ENCODE peak calls at places on chromosomes 12 and 14, in seven cellular contexts. M, Q, K, H, W, P and E are unnamed samples.

GRCh38 chr12:103462675-103463074 is 33.1 kb downstream of the C12orf42 start:
- DNase-seq in P (no peak), K (no peak), Q (no peak), W (peak), M (no peak), H (no peak), E (no peak)

GRCh38 chr12:50326636-50327284 is 43.4 kb upstream of the LIMA1 start:
- DNase-seq in H (no peak), P (no peak), W (no peak), M (peak), Q (no peak), K (no peak), E (peak)

GRCh38 chr12:104670439-104671406 is 214.0 kb downstream of the CHST11 start:
- DNase-seq in H (no peak), P (no peak), K (no peak), Q (no peak), W (no peak), M (no peak), E (peak)

GRCh38 chr12:129564768-129565167 is 339.1 kb downstream of the TMEM132D start:
- DNase-seq in P (no peak), Q (no peak), W (no peak), M (no peak), K (no peak), H (no peak), E (no peak)

GRCh38 chr12:95796982-95797289 is 6.4 kb upstream of the NTN4 start:
- DNase-seq in P (no peak), H (no peak), K (peak), Q (no peak), W (no peak), M (no peak), E (peak)

GRCh38 chr12:2284321-2284813 is 231.6 kb downstream of the CACNA1C start:
- DNase-seq in M (peak), Q (no peak), K (no peak), P (no peak), H (no peak), W (no peak), E (no peak)

GRCh38 chr12:68176252-68176651 is 16.7 kb upstream of the IFNG start:
- DNase-seq in P (no peak), W (no peak), Q (no peak), M (no peak), K (no peak), H (no peak), E (no peak)

GRCh38 chr12:43060738-43061137 is 471.2 kb upstream of the PRICKLE1 start:
- DNase-seq in P (no peak), H (no peak), W (no peak), M (no peak), Q (no peak), K (no peak), E (no peak)

GRCh38 chr12:120204171-120204570 is 3.3 kb upstream of the RPLP0 start:
- DNase-seq in P (no peak), H (no peak), K (no peak), Q (no peak), M (no peak), W (no peak), E (no peak)

GRCh38 chr14:100098171-100098570 is 32.9 kb downstream of the EVL start:
- DNase-seq in H (no peak), K (no peak), P (no peak), Q (no peak), W (no peak), M (no peak), E (no peak)

GRCh38 chr12:113048716-113049127 is 7.8 kb upstream of the DTX1 start:
- DNase-seq in K (peak), H (peak), Q (no peak), W (peak), M (peak), P (peak), E (peak)

GRCh38 chr14:61184117-61184516 is 97.0 kb downstream of the TMEM30B start:
- DNase-seq in K (peak), W (no peak), Q (no peak), P (peak), H (no peak), M (peak), E (no peak)

GRCh38 chr14:24382103-24382377 is 14.1 kb downstream of the NFATC4 start:
- DNase-seq in K (no peak), M (no peak), W (no peak), Q (no peak), P (no peak), H (no peak), E (no peak)

GRCh38 chr12:105343836-105344235 is 13.3 kb downstream of the C12orf75 start:
- DNase-seq in Q (no peak), W (no peak), M (no peak), K (no peak), H (no peak), P (no peak), E (no peak)

GRCh38 chr14:54845616-54846015 is 57.0 kb downstream of the GCH1 start:
- DNase-seq in W (no peak), K (no peak), M (no peak), Q (no peak), P (no peak), H (no peak), E (no peak)

GRCh38 chr12:15304296-15304695 is 18.0 kb upstream of the PTPRO start:
- DNase-seq in M (no peak), K (no peak), Q (no peak), H (no peak), W (no peak), P (no peak), E (no peak)

GRCh38 chr12:31600764-31601163 is 9.8 kb upstream of the DENND5B start:
- DNase-seq in K (no peak), Q (no peak), M (no peak), W (no peak), H (no peak), P (no peak), E (no peak)

GRCh38 chr14:100540141-100540925 is 46.9 kb downstream of the BEGAIN start:
- DNase-seq in Q (peak), M (no peak), P (no peak), K (no peak), H (no peak), W (no peak), E (peak)

GRCh38 chr12:51070004-51070403 is 13.4 kb downstream of the CSRNP2 start:
- DNase-seq in M (peak), H (no peak), P (no peak), W (no peak), Q (no peak), K (peak), E (no peak)

GRCh38 chr14:92519246-92520101 is 5.9 kb downstream of the RIN3 start:
- DNase-seq in W (no peak), M (no peak), K (no peak), H (no peak), Q (no peak), P (no peak), E (no peak)

GRCh38 chr14:89910706-89911017 is 43.9 kb downstream of the EFCAB11 start:
- DNase-seq in W (no peak), Q (no peak), K (no peak), M (no peak), H (no peak), P (no peak), E (no peak)

GRCh38 chr12:88571543-88571942 is 8.7 kb downstream of the KITLG start:
- DNase-seq in M (peak), H (no peak), Q (no peak), W (no peak), P (no peak), K (no peak), E (no peak)

GRCh38 chr14:105059035-105059916 is 6.0 kb downstream of the GPR132 start:
- DNase-seq in Q (no peak), W (no peak), K (no peak), P (no peak), H (no peak), M (no peak), E (no peak)

GRCh38 chr12:122850695-122851350 is 15.6 kb downstream of the HIP1R start:
- DNase-seq in P (no peak), W (no peak), H (no peak), K (no peak), M (peak), Q (no peak), E (no peak)

GRCh38 chr12:5200276-5201087 is 156.8 kb downstream of the KCNA5 start:
- DNase-seq in K (peak), M (no peak), Q (peak), H (no peak), P (no peak), W (peak), E (peak)

GRCh38 chr12:65293735-65294134 is 15.3 kb downstream of the MSRB3 start:
- DNase-seq in P (no peak), W (no peak), Q (no peak), M (no peak), H (no peak), K (no peak), E (no peak)

GRCh38 chr14:88829685-88830302 is 5.3 kb downstream of the TTC8 start:
- DNase-seq in M (no peak), H (no peak), W (no peak), P (no peak), Q (no peak), K (no peak), E (no peak)

GRCh38 chr12:49539406-49540228 is 787 bp downstream of the KCNH3 start:
- DNase-seq in W (peak), H (no peak), K (no peak), P (no peak), Q (no peak), M (no peak), E (no peak)

GRCh38 chr12:38934078-38934584 is 28.7 kb upstream of the CPNE8 start:
- DNase-seq in H (no peak), P (no peak), Q (no peak), W (no peak), K (no peak), M (no peak), E (no peak)

GRCh38 chr12:89859513-89860220 is 151.0 kb upstream of the ATP2B1 start:
- DNase-seq in Q (no peak), P (no peak), M (no peak), W (no peak), H (no peak), K (no peak), E (peak)

GRCh38 chr12:32176606-32177005 is 70.0 kb downstream of the BICD1 start:
- DNase-seq in H (no peak), Q (no peak), W (no peak), M (no peak), P (no peak), K (no peak), E (no peak)

GRCh38 chr14:48914382-48914781 is 671.8 kb downstream of the RPS29 start:
- DNase-seq in P (no peak), M (no peak), W (no peak), Q (no peak), H (no peak), K (no peak), E (no peak)

GRCh38 chr14:28767851-28768548 is 1.4 kb downstream of the FOXG1 start:
- DNase-seq in H (no peak), W (no peak), M (no peak), Q (no peak), K (no peak), P (no peak), E (no peak)

GRCh38 chr12:79737875-79738718 is 47.3 kb upstream of the PAWR start:
- DNase-seq in M (peak), P (peak), K (peak), H (no peak), Q (no peak), W (peak), E (peak)

GRCh38 chr12:4243098-4243795 is 30.3 kb upstream of the CCND2 start:
- DNase-seq in H (no peak), Q (no peak), P (no peak), K (no peak), W (no peak), M (no peak), E (no peak)

GRCh38 chr12:49121047-49121696 is 10.0 kb downstream of the TUBA1B start:
- DNase-seq in H (no peak), M (peak), K (peak), Q (peak), P (no peak), W (no peak), E (peak)

GRCh38 chr14:54329082-54329695 is 67.6 kb upstream of the CDKN3 start:
- DNase-seq in P (peak), W (peak), Q (peak), K (peak), H (no peak), M (peak), E (peak)

GRCh38 chr12:116393859-116394650 is 116.6 kb upstream of the MED13L start:
- DNase-seq in M (no peak), P (no peak), K (no peak), W (no peak), Q (peak), H (no peak), E (no peak)

GRCh38 chr12:54054442-54055332 is 1.1 kb downstream of the HOXC4 start:
- DNase-seq in K (no peak), M (no peak), W (no peak), P (no peak), Q (no peak), H (no peak), E (no peak)

GRCh38 chr14:66009104-66009503 is 477.1 kb upstream of the CCDC196 start:
- DNase-seq in Q (no peak), M (peak), P (peak), H (no peak), W (no peak), K (peak), E (no peak)

GRCh38 chr12:41663487-41664258 is 475.6 kb downstream of the PDZRN4 start:
- DNase-seq in K (peak), P (no peak), Q (no peak), W (no peak), M (peak), H (no peak), E (no peak)
- TF ChIP-seq CTCF in K (peak), P (peak), Q (peak), W (no peak), M (peak), H (no peak), E (no peak)

GRCh38 chr12:109278912-109279311 is 30.2 kb downstream of the FOXN4 start:
- DNase-seq in Q (no peak), K (no peak), W (no peak), P (no peak), M (no peak), H (no peak), E (no peak)

GRCh38 chr12:109276160-109276559 is 32.9 kb downstream of the FOXN4 start:
- DNase-seq in Q (no peak), M (no peak), P (no peak), W (no peak), H (no peak), K (no peak), E (no peak)

GRCh38 chr12:109279525-109279924 is 29.6 kb downstream of the FOXN4 start:
- DNase-seq in M (no peak), K (no peak), P (no peak), W (no peak), Q (no peak), H (no peak), E (no peak)

GRCh38 chr12:109277255-109277898 is 31.7 kb downstream of the FOXN4 start:
- DNase-seq in W (no peak), P (no peak), K (no peak), M (no peak), Q (no peak), H (no peak), E (no peak)

DNA sequence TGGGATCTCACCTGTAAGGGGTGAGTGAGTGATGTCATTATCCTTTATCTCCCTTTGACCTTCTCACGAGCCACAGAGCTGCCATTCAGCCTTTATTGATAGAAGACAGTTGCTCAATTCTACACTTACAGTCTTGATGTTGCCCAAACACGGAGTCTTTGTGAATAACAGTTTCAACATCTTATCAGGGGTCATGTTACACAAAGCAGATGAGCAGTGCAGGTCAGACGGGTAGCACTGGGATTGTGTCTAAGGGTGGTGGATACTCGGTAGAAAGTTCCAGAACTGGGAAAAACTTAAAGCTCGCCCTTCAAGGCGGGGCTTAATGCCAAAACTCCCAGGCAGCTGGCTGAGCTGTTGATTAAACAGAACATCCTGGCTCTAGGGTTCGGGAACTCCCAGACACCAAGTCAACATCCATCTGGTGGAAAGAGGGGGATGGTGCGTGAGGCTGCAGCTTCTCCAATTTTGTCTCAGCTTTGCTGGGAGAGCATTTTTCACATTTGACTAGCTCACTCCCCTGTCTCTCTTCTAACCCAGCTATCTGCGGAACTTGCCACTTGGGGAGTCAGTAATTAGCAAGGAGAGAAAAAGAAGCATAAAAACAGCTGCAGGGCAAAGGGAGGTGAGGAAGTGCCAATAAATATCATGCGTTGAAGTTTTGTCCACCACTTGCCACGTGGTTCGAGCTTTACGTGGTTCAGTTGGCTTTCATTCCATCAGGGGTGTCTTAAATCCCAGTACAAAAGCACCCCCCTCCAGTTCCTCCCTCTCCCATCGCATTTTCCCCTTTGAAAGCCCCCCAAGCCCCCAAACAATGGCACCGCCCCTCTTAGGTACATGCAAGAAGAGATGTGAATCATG is 31.0 kb downstream of the FOXN4 start:
- DNase-seq in M (peak), W (no peak), P (no peak), H (no peak), K (peak), Q (no peak), E (no peak)
- TF ChIP-seq CTCF in M (no peak), W (no peak), P (no peak), H (no peak), K (no peak), Q (no peak), E (no peak)

DNA sequence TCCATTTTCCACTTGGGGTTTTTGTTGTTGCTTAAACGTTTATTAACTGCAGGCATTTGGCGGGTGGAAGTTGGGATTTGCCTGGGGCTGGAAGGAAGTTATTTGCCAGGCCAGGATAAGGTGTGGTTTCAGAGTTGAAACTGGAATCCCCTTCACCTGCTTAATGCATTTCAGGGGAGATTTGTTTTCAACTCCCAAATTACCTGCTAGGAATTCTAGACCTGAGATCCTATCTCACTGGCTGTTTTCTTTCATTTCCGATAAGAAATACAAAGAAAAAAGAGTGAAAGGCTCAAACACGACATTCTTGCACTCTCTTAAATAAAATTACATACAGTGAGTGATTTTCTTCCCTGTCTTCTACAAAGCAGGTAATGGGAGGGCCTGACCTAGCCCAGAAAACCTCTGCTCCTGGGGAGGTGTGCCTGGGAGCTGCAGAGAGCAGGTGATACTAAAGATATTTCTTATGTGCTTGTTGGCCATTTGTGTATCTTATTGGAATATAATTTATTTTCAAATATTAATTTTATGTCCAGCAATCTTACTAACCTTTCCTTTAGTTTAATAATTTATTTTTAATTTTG is 278.2 kb downstream of the ZFP36L1 start:
- DNase-seq in P (no peak), M (no peak), Q (no peak), H (no peak), K (peak), W (no peak), E (no peak)
- TF ChIP-seq CTCF in P (no peak), M (no peak), Q (no peak), H (no peak), K (no peak), W (no peak), E (no peak)

GRCh38 chr12:101243074-101243473 is 33.0 kb upstream of the SLC5A8 start:
- DNase-seq in H (no peak), Q (no peak), M (no peak), W (no peak), P (no peak), K (no peak), E (no peak)
- TF ChIP-seq CTCF in H (no peak), Q (no peak), M (no peak), W (no peak), P (no peak), K (no peak), E (no peak)

GRCh38 chr12:56636118-56636674 is 6.1 kb upstream of the BAZ2A start:
- DNase-seq in P (peak), M (peak), K (peak), W (peak), Q (peak), H (peak), E (peak)

GRCh38 chr12:56633465-56634241 is 3.5 kb upstream of the BAZ2A start:
- DNase-seq in Q (no peak), M (no peak), W (no peak), K (no peak), H (no peak), P (no peak), E (no peak)

GRCh38 chr12:56634242-56634836 is 4.2 kb upstream of the BAZ2A start:
- DNase-seq in M (no peak), K (peak), W (peak), H (no peak), P (no peak), Q (peak), E (peak)

GRCh38 chr12:56635539-56636117 is 5.5 kb upstream of the BAZ2A start:
- DNase-seq in K (peak), M (no peak), H (no peak), P (no peak), Q (no peak), W (peak), E (no peak)

GRCh38 chr12:56634837-56635538 is 4.9 kb upstream of the BAZ2A start:
- DNase-seq in W (peak), K (peak), P (peak), Q (peak), M (peak), H (peak), E (peak)
- TF ChIP-seq CTCF in W (no peak), K (peak), P (peak), Q (no peak), M (peak), H (no peak), E (peak)

GRCh38 chr12:57632898-57633825 is at the start of gene B4GALNT1:
- DNase-seq in Q (no peak), M (peak), K (peak), W (peak), H (peak), P (no peak), E (peak)

GRCh38 chr12:57637364-57637763 is 4.4 kb upstream of the B4GALNT1 start:
- DNase-seq in K (no peak), W (no peak), P (no peak), H (no peak), Q (no peak), M (no peak), E (no peak)

GRCh38 chr12:57641699-57642442 is 8.9 kb upstream of the B4GALNT1 start:
- DNase-seq in P (no peak), M (no peak), W (no peak), Q (no peak), H (no peak), K (no peak), E (no peak)

GRCh38 chr12:57640156-57641042 is 7.4 kb upstream of the B4GALNT1 start:
- DNase-seq in P (no peak), W (no peak), M (peak), K (no peak), H (no peak), Q (no peak), E (no peak)

DNA sequence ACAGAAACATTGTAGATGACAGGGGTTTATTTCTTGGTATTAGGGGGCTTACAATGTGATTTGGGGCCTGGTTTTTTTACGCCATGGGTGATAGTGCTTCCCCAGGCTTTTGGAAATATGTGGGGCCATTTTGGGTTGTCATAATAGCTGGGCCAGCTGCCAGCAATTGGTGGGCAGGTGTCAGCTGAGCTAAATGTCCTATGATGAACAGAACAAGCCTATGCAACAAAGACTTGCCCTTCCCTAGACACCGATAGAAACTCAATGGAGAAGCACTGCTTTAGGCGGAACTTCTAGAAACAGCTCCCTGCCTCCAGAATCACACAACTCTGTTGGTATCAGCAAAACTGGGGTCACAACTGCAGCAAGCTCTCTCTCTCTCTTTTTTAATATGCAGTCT is 5.1 kb upstream of the B4GALNT1 start:
- DNase-seq in M (no peak), P (no peak), H (no peak), Q (no peak), K (no peak), W (no peak), E (no peak)
- TF ChIP-seq CTCF in M (no peak), P (no peak), H (no peak), Q (no peak), K (no peak), W (no peak), E (no peak)